ENCODE peak calls at places on chromosomes 6 and 20, in eight cellular contexts. One of them, this sample, is unnamed.

GRCh38 chr6:21937466-21937865 is 343.9 kb downstream of the SOX4 start:
- DNase-seq in C1 segment of cervical spinal cord: no peak
- DNase-seq in nephron progenitor cell: no peak
- DNase-seq in dorsolateral prefrontal cortex: no peak
- DNase-seq in activated gamma-delta T cell treated with anti-CD3 and anti-CD28 coated beads, Interleukin-2, amount 50 U/mL, for 16 hours: no peak
- DNase-seq in DMS153: no peak
- DNase-seq in Calu3: no peak
- DNase-seq in cardiac septum: no peak
- DNase-seq in this sample: no peak

GRCh38 chr6:158283304-158284005 is 28.8 kb upstream of the TULP4 start:
- DNase-seq in C1 segment of cervical spinal cord: no peak
- DNase-seq in nephron progenitor cell: peak
- DNase-seq in dorsolateral prefrontal cortex: no peak
- DNase-seq in activated gamma-delta T cell treated with anti-CD3 and anti-CD28 coated beads, Interleukin-2, amount 50 U/mL, for 16 hours: no peak
- DNase-seq in DMS153: no peak
- DNase-seq in Calu3: no peak
- DNase-seq in cardiac septum: no peak
- DNase-seq in this sample: no peak

GRCh38 chr6:75334266-75335040 is 49.9 kb upstream of the TMEM30A start:
- DNase-seq in C1 segment of cervical spinal cord: no peak
- DNase-seq in nephron progenitor cell: peak
- DNase-seq in dorsolateral prefrontal cortex: no peak
- DNase-seq in activated gamma-delta T cell treated with anti-CD3 and anti-CD28 coated beads, Interleukin-2, amount 50 U/mL, for 16 hours: no peak
- DNase-seq in DMS153: peak
- DNase-seq in Calu3: no peak
- DNase-seq in cardiac septum: no peak
- DNase-seq in this sample: no peak

GRCh38 chr6:159257846-159258245 is 88.6 kb downstream of the FNDC1 start:
- DNase-seq in C1 segment of cervical spinal cord: no peak
- DNase-seq in nephron progenitor cell: no peak
- DNase-seq in dorsolateral prefrontal cortex: no peak
- DNase-seq in activated gamma-delta T cell treated with anti-CD3 and anti-CD28 coated beads, Interleukin-2, amount 50 U/mL, for 16 hours: no peak
- DNase-seq in DMS153: no peak
- DNase-seq in Calu3: no peak
- DNase-seq in cardiac septum: no peak
- DNase-seq in this sample: no peak

GRCh38 chr6:128305976-128306375 is 214.4 kb downstream of the PTPRK start:
- DNase-seq in C1 segment of cervical spinal cord: no peak
- DNase-seq in nephron progenitor cell: no peak
- DNase-seq in dorsolateral prefrontal cortex: no peak
- DNase-seq in activated gamma-delta T cell treated with anti-CD3 and anti-CD28 coated beads, Interleukin-2, amount 50 U/mL, for 16 hours: no peak
- DNase-seq in DMS153: no peak
- DNase-seq in Calu3: no peak
- DNase-seq in cardiac septum: no peak
- DNase-seq in this sample: no peak

GRCh38 chr20:37729452-37729851 is 35.6 kb downstream of the CTNNBL1 start:
- DNase-seq in C1 segment of cervical spinal cord: no peak
- DNase-seq in nephron progenitor cell: no peak
- DNase-seq in dorsolateral prefrontal cortex: no peak
- DNase-seq in activated gamma-delta T cell treated with anti-CD3 and anti-CD28 coated beads, Interleukin-2, amount 50 U/mL, for 16 hours: no peak
- DNase-seq in DMS153: no peak
- DNase-seq in Calu3: no peak
- DNase-seq in cardiac septum: no peak
- DNase-seq in this sample: no peak

GRCh38 chr20:32681175-32682084 is 7.7 kb upstream of the C20orf203 start:
- DNase-seq in C1 segment of cervical spinal cord: no peak
- DNase-seq in nephron progenitor cell: peak
- DNase-seq in dorsolateral prefrontal cortex: no peak
- DNase-seq in activated gamma-delta T cell treated with anti-CD3 and anti-CD28 coated beads, Interleukin-2, amount 50 U/mL, for 16 hours: no peak
- DNase-seq in DMS153: peak
- DNase-seq in Calu3: peak
- DNase-seq in cardiac septum: no peak
- DNase-seq in this sample: peak

GRCh38 chr6:78583079-78583478 is 284.3 kb upstream of the IRAK1BP1 start:
- DNase-seq in C1 segment of cervical spinal cord: no peak
- DNase-seq in nephron progenitor cell: no peak
- DNase-seq in dorsolateral prefrontal cortex: no peak
- DNase-seq in activated gamma-delta T cell treated with anti-CD3 and anti-CD28 coated beads, Interleukin-2, amount 50 U/mL, for 16 hours: no peak
- DNase-seq in DMS153: no peak
- DNase-seq in Calu3: no peak
- DNase-seq in cardiac septum: no peak
- DNase-seq in this sample: no peak

GRCh38 chr20:51586005-51586440 is 43.5 kb upstream of the NFATC2 start:
- DNase-seq in C1 segment of cervical spinal cord: no peak
- DNase-seq in nephron progenitor cell: no peak
- DNase-seq in dorsolateral prefrontal cortex: no peak
- DNase-seq in activated gamma-delta T cell treated with anti-CD3 and anti-CD28 coated beads, Interleukin-2, amount 50 U/mL, for 16 hours: no peak
- DNase-seq in DMS153: no peak
- DNase-seq in Calu3: no peak
- DNase-seq in cardiac septum: no peak
- DNase-seq in this sample: no peak

GRCh38 chr6:45543298-45544235 is 165.8 kb upstream of the SUPT3H start:
- DNase-seq in C1 segment of cervical spinal cord: no peak
- DNase-seq in nephron progenitor cell: no peak
- DNase-seq in dorsolateral prefrontal cortex: no peak
- DNase-seq in activated gamma-delta T cell treated with anti-CD3 and anti-CD28 coated beads, Interleukin-2, amount 50 U/mL, for 16 hours: no peak
- DNase-seq in DMS153: no peak
- DNase-seq in Calu3: no peak
- DNase-seq in cardiac septum: no peak
- DNase-seq in this sample: no peak

GRCh38 chr6:29685718-29686326 is 4.9 kb upstream of the ZFP57 start:
- DNase-seq in C1 segment of cervical spinal cord: no peak
- DNase-seq in nephron progenitor cell: peak
- DNase-seq in dorsolateral prefrontal cortex: no peak
- DNase-seq in activated gamma-delta T cell treated with anti-CD3 and anti-CD28 coated beads, Interleukin-2, amount 50 U/mL, for 16 hours: no peak
- DNase-seq in DMS153: no peak
- DNase-seq in Calu3: peak
- DNase-seq in cardiac septum: no peak
- DNase-seq in this sample: no peak

GRCh38 chr6:65289491-65289890 is 417.5 kb downstream of the EYS start:
- DNase-seq in C1 segment of cervical spinal cord: no peak
- DNase-seq in nephron progenitor cell: no peak
- DNase-seq in dorsolateral prefrontal cortex: no peak
- DNase-seq in activated gamma-delta T cell treated with anti-CD3 and anti-CD28 coated beads, Interleukin-2, amount 50 U/mL, for 16 hours: no peak
- DNase-seq in DMS153: no peak
- DNase-seq in Calu3: no peak
- DNase-seq in cardiac septum: no peak
- DNase-seq in this sample: no peak

GRCh38 chr6:46772754-46773153 is 20.4 kb upstream of the MEP1A start:
- DNase-seq in C1 segment of cervical spinal cord: peak
- DNase-seq in nephron progenitor cell: no peak
- DNase-seq in dorsolateral prefrontal cortex: no peak
- DNase-seq in activated gamma-delta T cell treated with anti-CD3 and anti-CD28 coated beads, Interleukin-2, amount 50 U/mL, for 16 hours: no peak
- DNase-seq in DMS153: no peak
- DNase-seq in Calu3: no peak
- DNase-seq in cardiac septum: no peak
- DNase-seq in this sample: no peak

GRCh38 chr6:107293421-107293820 is 165.9 kb downstream of the PDSS2 start:
- DNase-seq in C1 segment of cervical spinal cord: no peak
- DNase-seq in nephron progenitor cell: no peak
- DNase-seq in dorsolateral prefrontal cortex: no peak
- DNase-seq in activated gamma-delta T cell treated with anti-CD3 and anti-CD28 coated beads, Interleukin-2, amount 50 U/mL, for 16 hours: no peak
- DNase-seq in DMS153: no peak
- DNase-seq in Calu3: no peak
- DNase-seq in cardiac septum: no peak
- DNase-seq in this sample: no peak

GRCh38 chr6:101527467-101527866 is 134.0 kb downstream of the GRIK2 start:
- DNase-seq in C1 segment of cervical spinal cord: no peak
- DNase-seq in nephron progenitor cell: no peak
- DNase-seq in dorsolateral prefrontal cortex: no peak
- DNase-seq in activated gamma-delta T cell treated with anti-CD3 and anti-CD28 coated beads, Interleukin-2, amount 50 U/mL, for 16 hours: no peak
- DNase-seq in DMS153: no peak
- DNase-seq in Calu3: no peak
- DNase-seq in cardiac septum: no peak
- DNase-seq in this sample: no peak

GRCh38 chr6:168773788-168774187 is 332.8 kb downstream of the SMOC2 start:
- DNase-seq in C1 segment of cervical spinal cord: no peak
- DNase-seq in nephron progenitor cell: no peak
- DNase-seq in dorsolateral prefrontal cortex: no peak
- DNase-seq in activated gamma-delta T cell treated with anti-CD3 and anti-CD28 coated beads, Interleukin-2, amount 50 U/mL, for 16 hours: no peak
- DNase-seq in DMS153: no peak
- DNase-seq in Calu3: no peak
- DNase-seq in cardiac septum: no peak
- DNase-seq in this sample: no peak

GRCh38 chr6:47832386-47833080 is 50.7 kb downstream of the OPN5 start:
- DNase-seq in C1 segment of cervical spinal cord: no peak
- DNase-seq in nephron progenitor cell: no peak
- DNase-seq in dorsolateral prefrontal cortex: no peak
- DNase-seq in activated gamma-delta T cell treated with anti-CD3 and anti-CD28 coated beads, Interleukin-2, amount 50 U/mL, for 16 hours: no peak
- DNase-seq in DMS153: no peak
- DNase-seq in Calu3: no peak
- DNase-seq in cardiac septum: no peak
- DNase-seq in this sample: no peak

GRCh38 chr20:54132612-54133433 is 41.0 kb downstream of the CYP24A1 start:
- DNase-seq in C1 segment of cervical spinal cord: no peak
- DNase-seq in nephron progenitor cell: peak
- DNase-seq in dorsolateral prefrontal cortex: no peak
- DNase-seq in activated gamma-delta T cell treated with anti-CD3 and anti-CD28 coated beads, Interleukin-2, amount 50 U/mL, for 16 hours: no peak
- DNase-seq in DMS153: peak
- DNase-seq in Calu3: peak
- DNase-seq in cardiac septum: no peak
- DNase-seq in this sample: no peak

GRCh38 chr20:50595988-50596693 is 86.0 kb downstream of the PTPN1 start:
- DNase-seq in C1 segment of cervical spinal cord: no peak
- DNase-seq in nephron progenitor cell: no peak
- DNase-seq in dorsolateral prefrontal cortex: no peak
- DNase-seq in activated gamma-delta T cell treated with anti-CD3 and anti-CD28 coated beads, Interleukin-2, amount 50 U/mL, for 16 hours: no peak
- DNase-seq in DMS153: no peak
- DNase-seq in Calu3: no peak
- DNase-seq in cardiac septum: no peak
- DNase-seq in this sample: no peak

GRCh38 chr6:24982231-24982630 is 46.5 kb upstream of the RIPOR2 start:
- DNase-seq in C1 segment of cervical spinal cord: no peak
- DNase-seq in nephron progenitor cell: no peak
- DNase-seq in dorsolateral prefrontal cortex: no peak
- DNase-seq in activated gamma-delta T cell treated with anti-CD3 and anti-CD28 coated beads, Interleukin-2, amount 50 U/mL, for 16 hours: no peak
- DNase-seq in DMS153: no peak
- DNase-seq in Calu3: no peak
- DNase-seq in cardiac septum: no peak
- DNase-seq in this sample: no peak

GRCh38 chr20:45407067-45407745 is 883 bp upstream of the DBNDD2 start:
- DNase-seq in C1 segment of cervical spinal cord: peak
- DNase-seq in nephron progenitor cell: peak
- DNase-seq in dorsolateral prefrontal cortex: peak
- DNase-seq in activated gamma-delta T cell treated with anti-CD3 and anti-CD28 coated beads, Interleukin-2, amount 50 U/mL, for 16 hours: no peak
- DNase-seq in DMS153: peak
- DNase-seq in Calu3: peak
- DNase-seq in cardiac septum: peak
- DNase-seq in this sample: no peak

GRCh38 chr6:105642708-105643107 is 239.8 kb upstream of the PREP start:
- DNase-seq in C1 segment of cervical spinal cord: no peak
- DNase-seq in nephron progenitor cell: no peak
- DNase-seq in dorsolateral prefrontal cortex: no peak
- DNase-seq in activated gamma-delta T cell treated with anti-CD3 and anti-CD28 coated beads, Interleukin-2, amount 50 U/mL, for 16 hours: no peak
- DNase-seq in DMS153: peak
- DNase-seq in Calu3: no peak
- DNase-seq in cardiac septum: no peak
- DNase-seq in this sample: no peak

GRCh38 chr6:96675617-96676016 is 112.7 kb downstream of the FHL5 start:
- DNase-seq in C1 segment of cervical spinal cord: no peak
- DNase-seq in nephron progenitor cell: no peak
- DNase-seq in dorsolateral prefrontal cortex: no peak
- DNase-seq in activated gamma-delta T cell treated with anti-CD3 and anti-CD28 coated beads, Interleukin-2, amount 50 U/mL, for 16 hours: no peak
- DNase-seq in DMS153: no peak
- DNase-seq in Calu3: no peak
- DNase-seq in cardiac septum: no peak
- DNase-seq in this sample: peak

GRCh38 chr6:83708970-83709747 is at the start of gene SNAP91:
- DNase-seq in C1 segment of cervical spinal cord: peak
- DNase-seq in nephron progenitor cell: peak
- DNase-seq in dorsolateral prefrontal cortex: peak
- DNase-seq in activated gamma-delta T cell treated with anti-CD3 and anti-CD28 coated beads, Interleukin-2, amount 50 U/mL, for 16 hours: no peak
- DNase-seq in DMS153: peak
- DNase-seq in Calu3: no peak
- DNase-seq in cardiac septum: no peak
- DNase-seq in this sample: peak

GRCh38 chr20:45406260-45407066 is 1.6 kb upstream of the DBNDD2 start:
- DNase-seq in C1 segment of cervical spinal cord: peak
- DNase-seq in nephron progenitor cell: peak
- DNase-seq in dorsolateral prefrontal cortex: peak
- DNase-seq in activated gamma-delta T cell treated with anti-CD3 and anti-CD28 coated beads, Interleukin-2, amount 50 U/mL, for 16 hours: no peak
- DNase-seq in DMS153: peak
- DNase-seq in Calu3: peak
- DNase-seq in cardiac septum: peak
- DNase-seq in this sample: peak

GRCh38 chr6:165844232-165844631 is 181.2 kb upstream of the PDE10A start:
- DNase-seq in C1 segment of cervical spinal cord: no peak
- DNase-seq in nephron progenitor cell: no peak
- DNase-seq in dorsolateral prefrontal cortex: no peak
- DNase-seq in activated gamma-delta T cell treated with anti-CD3 and anti-CD28 coated beads, Interleukin-2, amount 50 U/mL, for 16 hours: no peak
- DNase-seq in DMS153: no peak
- DNase-seq in Calu3: no peak
- DNase-seq in cardiac septum: no peak
- DNase-seq in this sample: no peak

GRCh38 chr6:158503222-158503621 is 56.7 kb upstream of the TMEM181 start:
- DNase-seq in C1 segment of cervical spinal cord: no peak
- DNase-seq in nephron progenitor cell: no peak
- DNase-seq in dorsolateral prefrontal cortex: no peak
- DNase-seq in activated gamma-delta T cell treated with anti-CD3 and anti-CD28 coated beads, Interleukin-2, amount 50 U/mL, for 16 hours: no peak
- DNase-seq in DMS153: no peak
- DNase-seq in Calu3: no peak
- DNase-seq in cardiac septum: no peak
- DNase-seq in this sample: no peak

GRCh38 chr6:25112207-25112874 is 166.8 kb upstream of the CARMIL1 start:
- DNase-seq in C1 segment of cervical spinal cord: no peak
- DNase-seq in nephron progenitor cell: no peak
- DNase-seq in dorsolateral prefrontal cortex: no peak
- DNase-seq in activated gamma-delta T cell treated with anti-CD3 and anti-CD28 coated beads, Interleukin-2, amount 50 U/mL, for 16 hours: no peak
- DNase-seq in DMS153: peak
- DNase-seq in Calu3: no peak
- DNase-seq in cardiac septum: no peak
- DNase-seq in this sample: peak

GRCh38 chr6:64330694-64331309 is 695.2 kb downstream of the PHF3 start:
- DNase-seq in C1 segment of cervical spinal cord: peak
- DNase-seq in nephron progenitor cell: peak
- DNase-seq in dorsolateral prefrontal cortex: peak
- DNase-seq in activated gamma-delta T cell treated with anti-CD3 and anti-CD28 coated beads, Interleukin-2, amount 50 U/mL, for 16 hours: no peak
- DNase-seq in DMS153: peak
- DNase-seq in Calu3: peak
- DNase-seq in cardiac septum: no peak
- DNase-seq in this sample: peak

GRCh38 chr20:54093423-54094267 is 23.3 kb upstream of the BCAS1 start:
- DNase-seq in C1 segment of cervical spinal cord: no peak
- DNase-seq in nephron progenitor cell: no peak
- DNase-seq in dorsolateral prefrontal cortex: no peak
- DNase-seq in activated gamma-delta T cell treated with anti-CD3 and anti-CD28 coated beads, Interleukin-2, amount 50 U/mL, for 16 hours: no peak
- DNase-seq in DMS153: no peak
- DNase-seq in Calu3: no peak
- DNase-seq in cardiac septum: no peak
- DNase-seq in this sample: no peak

GRCh38 chr6:159163901-159164370 is 5.3 kb upstream of the FNDC1 start:
- DNase-seq in C1 segment of cervical spinal cord: no peak
- DNase-seq in nephron progenitor cell: no peak
- DNase-seq in dorsolateral prefrontal cortex: no peak
- DNase-seq in activated gamma-delta T cell treated with anti-CD3 and anti-CD28 coated beads, Interleukin-2, amount 50 U/mL, for 16 hours: no peak
- DNase-seq in DMS153: no peak
- DNase-seq in Calu3: no peak
- DNase-seq in cardiac septum: no peak
- DNase-seq in this sample: no peak

GRCh38 chr20:8924539-8924938 is 144.3 kb upstream of the PLCB4 start:
- DNase-seq in C1 segment of cervical spinal cord: no peak
- DNase-seq in nephron progenitor cell: no peak
- DNase-seq in dorsolateral prefrontal cortex: no peak
- DNase-seq in activated gamma-delta T cell treated with anti-CD3 and anti-CD28 coated beads, Interleukin-2, amount 50 U/mL, for 16 hours: no peak
- DNase-seq in DMS153: no peak
- DNase-seq in Calu3: no peak
- DNase-seq in cardiac septum: no peak
- DNase-seq in this sample: no peak

GRCh38 chr6:141050470-141050869 is 1082.3 kb upstream of the GJE1 start:
- DNase-seq in C1 segment of cervical spinal cord: no peak
- DNase-seq in nephron progenitor cell: no peak
- DNase-seq in dorsolateral prefrontal cortex: no peak
- DNase-seq in activated gamma-delta T cell treated with anti-CD3 and anti-CD28 coated beads, Interleukin-2, amount 50 U/mL, for 16 hours: no peak
- DNase-seq in DMS153: no peak
- DNase-seq in Calu3: no peak
- DNase-seq in cardiac septum: no peak
- DNase-seq in this sample: no peak

GRCh38 chr20:17613328-17614175 is 43.7 kb downstream of the DSTN start:
- DNase-seq in C1 segment of cervical spinal cord: no peak
- DNase-seq in nephron progenitor cell: no peak
- DNase-seq in dorsolateral prefrontal cortex: no peak
- DNase-seq in activated gamma-delta T cell treated with anti-CD3 and anti-CD28 coated beads, Interleukin-2, amount 50 U/mL, for 16 hours: no peak
- DNase-seq in DMS153: no peak
- DNase-seq in Calu3: no peak
- DNase-seq in cardiac septum: no peak
- DNase-seq in this sample: no peak

This sample was measured in NCI-H748 treated with DMSO at 0.1 percent for 48 hours.